ENCODE peak calls at places on chromosomes 1 and 21, in ten cellular contexts. Y, W, N, E, D, P, S, U, I and Z are unnamed samples. For H3K27me3, the result is how much of the 10 kb centered on the place peaks cover.

GRCh38 chr1:155978973-155979429 is 654 bp upstream of the ARHGEF2 start:
- DNase-seq in E (peak), Y (no peak), U (no peak), S (no peak), I (peak), N (no peak), W (no peak), D (no peak), P (no peak), Z (peak)

GRCh38 chr1:62438163-62438562 is 1.3 kb downstream of the USP1 start:
- DNase-seq in Y (no peak), N (no peak), U (no peak), E (peak), D (peak), P (no peak), S (no peak), W (no peak), I (no peak), Z (peak)

GRCh38 chr1:58909162-58909560 is 125.3 kb upstream of the JUN start:
- DNase-seq in U (no peak), P (no peak), I (no peak), E (peak), S (no peak), W (no peak), Y (no peak), N (no peak), D (no peak), Z (no peak)

GRCh38 chr21:28089599-28090421 is 902.9 kb downstream of the LTN1 start:
- DNase-seq in I (no peak), S (no peak), Y (no peak), W (no peak), D (peak), U (no peak), N (no peak), P (no peak), E (no peak), Z (no peak)

GRCh38 chr21:42386034-42386591 is 9.7 kb downstream of the TMPRSS3 start:
- DNase-seq in P (no peak), D (no peak), Y (no peak), W (no peak), I (no peak), U (no peak), N (no peak), S (no peak), E (no peak), Z (no peak)

GRCh38 chr1:74427676-74428075 is 84.7 kb downstream of the LRRC53 start:
- DNase-seq in D (no peak), E (no peak), I (no peak), U (no peak), W (no peak), S (no peak), N (no peak), Y (no peak), P (no peak), Z (no peak)

GRCh38 chr1:87141556-87141955 is 187.1 kb upstream of the LMO4 start:
- DNase-seq in I (no peak), W (no peak), N (no peak), Y (no peak), U (no peak), S (no peak), D (no peak), E (no peak), P (no peak), Z (no peak)

GRCh38 chr21:41333752-41334151 is 17.2 kb downstream of the FAM3B start:
- DNase-seq in E (no peak), I (no peak), Y (no peak), W (no peak), N (no peak), U (no peak), P (no peak), S (no peak), D (no peak), Z (no peak)

GRCh38 chr1:154937988-154938386 is 1.5 kb upstream of the PMVK start:
- DNase-seq in Y (no peak), U (no peak), N (no peak), W (no peak), S (no peak), D (no peak), E (no peak), P (no peak), I (no peak), Z (no peak)

GRCh38 chr1:77288275-77288674 is 6.5 kb downstream of the AK5 start:
- DNase-seq in W (no peak), S (no peak), U (no peak), N (no peak), P (no peak), D (no peak), Y (no peak), I (no peak), E (peak), Z (no peak)

GRCh38 chr1:167651161-167651693 is 21.2 kb downstream of the RCSD1 start:
- DNase-seq in E (no peak), U (no peak), D (no peak), N (no peak), W (no peak), I (no peak), S (no peak), P (no peak), Y (no peak), Z (no peak)

GRCh38 chr21:44869860-44870747 is 3.4 kb downstream of the PTTG1IP start:
- DNase-seq in I (peak), N (peak), D (no peak), U (no peak), Y (peak), S (no peak), E (peak), P (peak), W (no peak), Z (peak)

GRCh38 chr1:60573726-60574409 is 500.3 kb upstream of the C1orf87 start:
- DNase-seq in S (no peak), E (peak), U (no peak), I (no peak), N (no peak), Y (no peak), P (no peak), W (no peak), D (no peak), Z (no peak)

GRCh38 chr1:193306430-193306829 is 120.0 kb upstream of the B3GALT2 start:
- DNase-seq in P (no peak), S (no peak), I (no peak), E (no peak), W (no peak), U (no peak), N (no peak), Y (no peak), D (no peak), Z (no peak)

GRCh38 chr1:62295921-62296451 is 23.2 kb downstream of the KANK4 start:
- DNase-seq in U (no peak), N (no peak), I (no peak), S (no peak), D (no peak), W (no peak), E (peak), P (no peak), Y (no peak), Z (peak)

GRCh38 chr1:222288056-222288455 is 259.8 kb downstream of the HHIPL2 start:
- DNase-seq in N (no peak), I (no peak), P (no peak), Y (no peak), W (peak), D (no peak), E (peak), U (no peak), S (no peak), Z (peak)

GRCh38 chr1:51488372-51489050 is 30.6 kb downstream of the EPS15 start:
- DNase-seq in I (no peak), P (no peak), W (no peak), U (no peak), D (peak), S (no peak), Y (no peak), E (no peak), N (no peak), Z (no peak)

GRCh38 chr1:43520100-43520828 is 10.4 kb upstream of the PTPRF start:
- DNase-seq in P (no peak), N (no peak), E (no peak), Y (no peak), S (no peak), W (no peak), D (no peak), U (no peak), I (no peak), Z (no peak)

GRCh38 chr1:72140222-72140621 is 142.1 kb downstream of the NEGR1 start:
- DNase-seq in Y (no peak), E (no peak), W (no peak), I (no peak), U (no peak), S (no peak), N (no peak), P (no peak), D (no peak), Z (no peak)
- H3K27ac ChIP-seq in Y (no peak), E (no peak), W (no peak), I (no peak), U (no peak), S (no peak), N (no peak), P (no peak), D (no peak), Z (no peak)

GRCh38 chr1:8428441-8428840 is 110.5 kb downstream of the SLC45A1 start:
- DNase-seq in N (no peak), Y (no peak), U (no peak), D (no peak), E (no peak), P (no peak), W (no peak), S (no peak), I (no peak), Z (no peak)

GRCh38 chr1:8426996-8427395 is 109.1 kb downstream of the SLC45A1 start:
- DNase-seq in Y (no peak), D (no peak), I (no peak), E (no peak), W (no peak), U (no peak), S (no peak), P (no peak), N (no peak), Z (no peak)

GRCh38 chr1:8429549-8430105 is 111.7 kb downstream of the SLC45A1 start:
- DNase-seq in P (no peak), I (no peak), N (no peak), U (no peak), D (no peak), W (no peak), Y (no peak), S (no peak), E (no peak), Z (no peak)

GRCh38 chr1:8427493-8427892 is 109.6 kb downstream of the SLC45A1 start:
- DNase-seq in N (no peak), D (no peak), U (no peak), W (no peak), Y (no peak), I (no peak), P (no peak), E (no peak), S (no peak), Z (peak)

GRCh38 chr1:8427986-8428385 is 110.1 kb downstream of the SLC45A1 start:
- DNase-seq in D (no peak), P (no peak), S (no peak), E (no peak), W (no peak), U (no peak), Y (peak), N (no peak), I (peak), Z (no peak)
- H3K4me3 ChIP-seq in D (no peak), P (no peak), S (no peak), E (no peak), W (no peak), U (no peak), Y (no peak), N (no peak), I (no peak), Z (no peak)

GRCh38 chr1:151325646-151326429 is 1.4 kb downstream of the PI4KB start:
- DNase-seq in W (no peak), D (no peak), E (no peak), U (no peak), I (no peak), S (no peak), P (no peak), N (no peak), Y (no peak), Z (no peak)

GRCh38 chr1:151327223-151327902 is at the start of gene PI4KB:
- DNase-seq in U (peak), N (peak), S (peak), P (peak), E (peak), Y (peak), D (peak), W (peak), I (peak), Z (peak)

GRCh38 chr1:151324390-151324930 is 2.8 kb downstream of the PI4KB start:
- DNase-seq in U (no peak), W (no peak), Y (no peak), I (no peak), N (no peak), S (no peak), E (no peak), D (no peak), P (no peak), Z (no peak)

GRCh38 chr1:151326619-151327222 is 495 bp downstream of the PI4KB start:
- DNase-seq in P (peak), S (peak), E (peak), D (peak), I (peak), W (no peak), N (peak), Y (peak), U (no peak), Z (peak)

GRCh38 chr1:151325231-151325630 is 2.0 kb downstream of the PI4KB start:
- DNase-seq in U (no peak), W (no peak), D (no peak), N (no peak), P (no peak), Y (no peak), S (no peak), I (no peak), E (no peak), Z (no peak)
- H3K27me3 ChIP-seq in U (under half), W (under half), D (under half), N (under half), P (under half), Y (under half), S (under half), I (under half), E (under half), Z (under half)

GRCh38 chr1:32810358-32810757 is 6.8 kb downstream of the YARS1 start:
- DNase-seq in E (no peak), U (no peak), P (no peak), N (no peak), I (no peak), D (no peak), Y (no peak), W (no peak), S (no peak), Z (no peak)
- H3K27ac ChIP-seq in E (no peak), U (no peak), P (peak), N (no peak), I (no peak), D (no peak), Y (no peak), W (no peak), S (no peak), Z (no peak)

DNA sequence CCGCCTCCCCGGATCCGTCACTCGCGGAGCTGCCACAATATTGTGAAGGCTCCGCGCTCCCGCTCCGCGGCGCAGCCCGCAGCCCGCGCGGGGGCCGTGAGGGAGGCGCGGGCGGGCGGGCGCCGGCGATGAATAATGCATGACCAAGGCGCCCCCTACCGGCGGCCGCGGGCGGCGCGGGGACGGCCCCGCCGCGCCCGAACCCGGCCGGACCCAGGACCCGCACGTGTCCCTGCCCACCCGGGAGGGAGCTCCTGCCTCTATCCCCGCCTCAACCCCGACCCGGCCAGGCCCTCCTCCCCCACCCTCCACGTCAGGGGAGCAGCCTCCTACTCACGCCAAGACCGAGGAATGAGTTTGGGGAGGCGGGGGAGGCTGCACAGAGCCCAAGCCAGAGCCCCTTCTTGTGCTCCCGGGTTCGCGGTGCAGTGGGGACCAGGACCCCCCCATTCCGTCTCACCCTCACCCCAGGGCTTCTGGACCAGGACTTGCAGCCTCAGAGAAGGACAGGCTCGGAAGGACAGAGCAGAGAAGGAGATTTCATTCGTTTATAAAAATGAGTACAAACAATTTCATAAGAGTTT is 70.8 kb upstream of the CASZ1 start:
- DNase-seq in D (peak), E (peak), I (peak), P (peak), Y (peak), N (peak), U (peak), S (peak), W (peak), Z (peak)
- H3K4me3 ChIP-seq in D (peak), E (peak), I (peak), P (no peak), Y (peak), N (peak), U (peak), S (peak), W (peak), Z (peak)

DNA sequence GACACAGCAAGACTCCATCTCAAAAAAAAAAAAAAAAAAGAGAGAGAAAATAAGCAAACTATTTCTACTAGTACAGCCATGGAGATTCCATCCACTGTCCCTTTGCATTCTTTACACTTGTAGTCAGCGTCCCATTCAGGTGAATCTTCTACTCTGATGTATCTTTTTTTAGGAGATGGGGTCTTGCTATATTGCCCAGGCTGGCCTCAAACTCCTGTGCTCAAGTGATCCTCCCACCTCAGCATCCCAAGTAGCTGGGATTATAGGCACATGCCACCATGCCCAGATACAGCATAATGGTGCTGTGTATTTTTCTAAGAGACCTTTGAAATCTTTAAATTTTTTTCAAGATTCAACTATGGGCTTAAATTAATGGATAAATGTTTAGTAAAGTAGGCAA is 8.1 kb upstream of the CENPL start:
- DNase-seq in U (no peak), Y (no peak), E (no peak), N (no peak), I (no peak), P (no peak), D (no peak), W (no peak), S (no peak), Z (no peak)
- H3K27me3 ChIP-seq in U (under half), Y (under half), E (under half), N (under half), I (under half), P (under half), D (under half), W (under half), S (under half), Z (under half)

DNA sequence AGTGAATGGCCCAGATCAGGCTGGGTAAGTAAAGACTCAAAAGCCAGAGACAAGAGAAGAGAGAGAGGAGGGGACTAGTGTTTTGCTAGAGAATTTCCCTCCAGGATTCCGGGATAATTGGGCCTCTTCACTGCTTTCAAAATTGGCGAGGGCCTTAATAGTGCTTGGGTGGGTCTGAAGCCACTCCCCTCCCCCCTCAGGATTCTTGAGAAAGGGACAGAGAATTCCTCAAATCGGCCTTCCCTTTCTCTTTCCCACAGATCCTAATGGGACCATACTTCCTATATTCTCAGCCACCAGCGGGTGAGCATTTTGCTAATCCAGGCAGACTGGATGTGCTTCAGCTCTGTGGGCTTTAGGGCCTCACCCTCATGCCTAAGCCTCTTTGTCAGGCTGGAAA is 11.9 kb downstream of the SFN start:
- DNase-seq in S (no peak), D (peak), U (no peak), E (no peak), P (no peak), Y (no peak), W (no peak), I (no peak), N (no peak), Z (no peak)
- H3K27ac ChIP-seq in S (no peak), D (peak), U (no peak), E (no peak), P (no peak), Y (no peak), W (no peak), I (no peak), N (no peak), Z (no peak)

DNA sequence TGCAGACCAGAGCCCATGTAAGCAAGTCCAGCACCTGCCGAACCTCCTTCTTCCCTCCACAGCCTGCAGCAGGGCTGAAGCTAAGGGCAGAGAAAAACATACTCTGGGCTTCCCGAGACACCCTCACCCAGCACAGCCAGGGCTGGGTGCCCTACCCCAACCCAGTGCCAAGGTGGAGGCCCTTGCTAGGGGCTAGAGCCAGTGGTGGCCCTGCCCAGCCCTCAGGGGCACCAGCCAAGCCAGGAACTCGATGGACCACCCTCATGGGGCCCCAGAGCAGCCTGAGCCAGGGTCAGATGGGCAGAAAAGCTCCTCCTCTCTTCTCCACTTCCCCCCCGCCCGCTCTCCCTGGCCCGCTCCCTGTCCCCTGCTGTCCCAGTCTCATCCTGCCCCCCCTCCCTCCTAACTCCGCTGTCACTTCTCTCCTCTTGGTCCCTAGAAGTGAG is 15.9 kb downstream of the TNFRSF25 start:
- DNase-seq in E (no peak), I (no peak), Y (no peak), D (no peak), N (no peak), P (no peak), W (no peak), U (no peak), S (no peak), Z (no peak)
- H3K4me3 ChIP-seq in E (no peak), I (no peak), Y (no peak), D (no peak), N (no peak), P (no peak), W (no peak), U (no peak), S (no peak), Z (no peak)